ENCODE peak calls at places on chromosomes 5 and 9, in seven cellular contexts. S, W, B, E, V, L and N are unnamed samples. For H3K4me1, the result is how much of the 10 kb centered on the place peaks cover.

GRCh38 chr5:55021465-55021864 is 2.6 kb upstream of the GZMK start:
- DNase-seq in S (no peak), W (no peak), B (no peak), E (no peak), V (no peak), L (no peak), N (no peak)

GRCh38 chr9:28650327-28650726 is 1077.0 kb upstream of the C9orf72 start:
- DNase-seq in S (no peak), W (no peak), B (no peak), E (no peak), V (no peak), L (no peak), N (no peak)

GRCh38 chr5:38695021-38695961 is 138.8 kb upstream of the LIFR start:
- DNase-seq in S (peak), W (no peak), B (no peak), E (no peak), V (no peak), L (no peak), N (no peak)

GRCh38 chr5:148381906-148382305 is 1.9 kb upstream of the FBXO38 start:
- DNase-seq in S (no peak), W (no peak), B (no peak), E (no peak), V (no peak), L (no peak), N (no peak)

GRCh38 chr5:79149432-79149831 is 37.8 kb downstream of the BHMT start:
- DNase-seq in S (no peak), W (no peak), B (no peak), E (peak), V (no peak), L (no peak), N (no peak)

GRCh38 chr9:106479679-106480078 is 383.3 kb upstream of the ZNF462 start:
- DNase-seq in S (no peak), W (no peak), B (no peak), E (no peak), V (no peak), L (no peak), N (no peak)

GRCh38 chr5:133870661-133871060 is 97.8 kb downstream of the C5orf15 start:
- DNase-seq in S (peak), W (no peak), B (no peak), E (peak), V (peak), L (no peak), N (no peak)

GRCh38 chr5:39191216-39191615 is 28.1 kb downstream of the FYB1 start:
- DNase-seq in S (no peak), W (no peak), B (no peak), E (no peak), V (no peak), L (no peak), N (no peak)

GRCh38 chr9:37301369-37302172 is 120.9 kb upstream of the GRHPR start:
- DNase-seq in S (no peak), W (no peak), B (no peak), E (no peak), V (no peak), L (no peak), N (no peak)

GRCh38 chr9:116594552-116594951 is 92.6 kb upstream of the TRIM32 start:
- DNase-seq in S (no peak), W (no peak), B (no peak), E (peak), V (peak), L (no peak), N (no peak)

GRCh38 chr5:36494756-36495637 is 111.4 kb upstream of the SLC1A3 start:
- DNase-seq in S (no peak), W (no peak), B (no peak), E (peak), V (peak), L (no peak), N (no peak)

GRCh38 chr5:147558826-147559225 is 49.0 kb upstream of the DPYSL3 start:
- DNase-seq in S (peak), W (peak), B (no peak), E (peak), V (peak), L (peak), N (peak)

GRCh38 chr5:28603869-28604268 is 1565.5 kb upstream of the CDH9 start:
- DNase-seq in S (no peak), W (no peak), B (no peak), E (no peak), V (no peak), L (no peak), N (no peak)

GRCh38 chr5:9644630-9645029 is 14.5 kb upstream of the TAS2R1 start:
- DNase-seq in S (no peak), W (no peak), B (no peak), E (peak), V (no peak), L (no peak), N (no peak)

GRCh38 chr9:125763373-125763772 is 16.2 kb downstream of the PBX3 start:
- DNase-seq in S (peak), W (no peak), B (no peak), E (peak), V (peak), L (no peak), N (no peak)
- H3K4me1 ChIP-seq in S (half or more), W (half or more), B (half or more), E (under half), V (under half), L (under half), N (half or more)

GRCh38 chr5:169265888-169266287 is 35.1 kb downstream of the SLIT3 start:
- DNase-seq in S (peak), W (no peak), B (no peak), E (peak), V (peak), L (no peak), N (no peak)
- TF ChIP-seq CTCF in S (peak), W (no peak), B (no peak), E (peak), V (peak), L (no peak), N (no peak)

GRCh38 chr5:124056326-124057160 is 544.6 kb downstream of the CSNK1G3 start:
- DNase-seq in S (no peak), W (no peak), B (no peak), E (no peak), V (no peak), L (no peak), N (no peak)

GRCh38 chr5:124059200-124059599 is 547.2 kb downstream of the CSNK1G3 start:
- DNase-seq in S (no peak), W (no peak), B (no peak), E (no peak), V (no peak), L (no peak), N (no peak)

GRCh38 chr5:124060010-124060409 is 548.0 kb downstream of the CSNK1G3 start:
- DNase-seq in S (no peak), W (no peak), B (no peak), E (no peak), V (no peak), L (no peak), N (no peak)

GRCh38 chr5:124057815-124058231 is 545.8 kb downstream of the CSNK1G3 start:
- DNase-seq in S (no peak), W (no peak), B (no peak), E (no peak), V (no peak), L (no peak), N (no peak)

DNA sequence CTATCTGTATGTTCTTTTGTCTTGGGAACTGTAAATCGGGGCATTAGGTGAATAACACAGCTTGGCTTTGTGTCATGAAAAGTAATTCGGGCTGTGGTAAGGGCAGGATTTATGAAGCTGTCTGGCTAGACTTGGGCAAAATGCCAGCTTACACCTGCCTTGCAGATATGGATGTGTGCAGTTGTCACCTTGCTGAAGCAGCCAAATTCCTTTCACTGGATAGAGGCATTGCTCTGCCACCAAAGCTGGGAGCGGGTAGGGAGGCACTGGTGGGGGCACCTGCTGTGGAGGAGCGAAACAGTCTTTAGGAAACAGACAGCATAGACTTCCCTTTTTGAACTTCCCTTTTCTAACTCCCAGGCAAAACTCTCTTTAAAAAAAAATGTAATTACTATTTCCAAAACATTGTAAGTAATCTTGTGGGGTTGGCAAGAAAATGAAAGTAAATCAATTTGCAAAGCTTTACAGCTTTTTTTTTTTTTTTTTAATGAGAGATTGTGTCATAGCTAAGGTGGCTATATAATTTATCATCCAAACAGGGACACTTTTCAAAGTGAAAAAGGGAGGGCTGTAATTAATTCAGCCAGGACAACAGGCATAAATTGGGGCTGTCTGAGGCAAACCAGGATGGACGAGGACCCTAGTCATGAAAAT is 545.3 kb downstream of the CSNK1G3 start:
- DNase-seq in S (no peak), W (no peak), B (peak), E (no peak), V (no peak), L (no peak), N (peak)
- H3K4me3 ChIP-seq in S (no peak), W (peak), B (no peak), E (no peak), V (no peak), L (no peak), N (peak)

DNA sequence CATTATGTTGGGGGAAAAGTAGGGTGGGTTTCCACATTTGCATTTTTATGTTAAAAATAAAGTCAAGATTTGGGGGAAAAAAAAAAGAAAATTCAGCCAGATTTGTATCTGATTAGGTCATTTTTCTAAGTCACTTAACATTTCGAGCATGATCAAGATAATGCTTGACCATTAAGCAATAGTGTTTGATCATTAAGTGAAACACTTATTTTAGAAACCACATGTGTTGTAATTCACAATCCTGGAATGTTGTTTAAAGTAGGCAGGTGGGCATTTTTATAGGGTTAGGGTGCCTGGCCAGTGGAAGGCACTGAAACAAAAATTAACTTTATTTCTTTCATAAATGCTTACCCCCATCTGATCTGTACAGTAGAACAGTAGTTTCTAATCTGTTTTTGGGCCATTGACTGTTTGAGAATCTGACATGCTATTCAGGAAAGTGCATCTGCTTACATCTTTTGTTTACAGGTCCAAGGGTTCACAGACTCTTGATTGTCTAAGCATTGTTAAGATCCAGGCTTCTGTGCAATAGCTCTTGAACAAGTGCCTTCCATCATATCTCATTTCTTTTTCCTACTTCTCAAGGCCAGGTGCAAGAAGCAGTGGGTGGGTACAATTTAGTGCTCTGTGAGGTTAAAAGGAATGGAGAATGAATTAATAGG is 9.1 kb downstream of the ZCCHC9 start:
- DNase-seq in S (no peak), W (no peak), B (no peak), E (no peak), V (no peak), L (peak), N (no peak)
- H3K4me1 ChIP-seq in S (under half), W (under half), B (under half), E (under half), V (under half), L (under half), N (under half)

GRCh38 chr5:399296-400281 is 43.4 kb upstream of the EXOC3 start:
- DNase-seq in S (peak), W (peak), B (peak), E (peak), V (peak), L (no peak), N (peak)
- TF ChIP-seq CTCF in S (no peak), W (no peak), B (no peak), E (peak), V (no peak), L (no peak), N (no peak)

DNA sequence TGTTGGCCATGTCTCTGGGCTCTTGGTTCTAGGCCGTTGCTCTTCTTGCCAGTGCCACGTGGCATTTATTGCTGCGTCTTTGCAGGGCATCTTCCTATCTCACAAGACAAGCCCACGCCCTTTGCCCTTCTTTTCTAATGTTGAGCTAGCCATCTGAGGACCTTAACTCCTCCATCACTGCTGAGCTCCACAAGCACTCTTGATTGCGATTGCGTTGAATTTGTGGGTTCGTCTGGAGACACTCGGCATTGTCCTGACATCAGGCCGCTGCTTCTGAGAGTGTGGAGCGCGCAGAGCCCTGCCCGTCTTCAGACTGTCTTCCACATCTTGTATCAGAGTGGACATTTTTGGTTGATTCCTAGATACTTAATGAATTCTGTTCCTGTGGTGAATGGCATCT is 14.5 kb upstream of the FCN1 start:
- DNase-seq in S (no peak), W (no peak), B (no peak), E (no peak), V (no peak), L (no peak), N (no peak)
- H3K4me3 ChIP-seq in S (no peak), W (no peak), B (no peak), E (no peak), V (no peak), L (no peak), N (no peak)

GRCh38 chr9:2255128-2255527 is 240.0 kb downstream of the SMARCA2 start:
- DNase-seq in S (no peak), W (no peak), B (no peak), E (no peak), V (no peak), L (no peak), N (no peak)
- H3K4me1 ChIP-seq in S (under half), W (under half), B (under half), E (under half), V (under half), L (under half), N (under half)

GRCh38 chr5:44536650-44537260 is 147.5 kb upstream of the FGF10 start:
- DNase-seq in S (peak), W (peak), B (peak), E (peak), V (peak), L (peak), N (no peak)
- TF ChIP-seq CTCF in S (peak), W (peak), B (peak), E (peak), V (peak), L (peak), N (peak)